ENCODE peak calls at places on chromosomes 3 and 15, in eight cellular contexts. C, D, N, R, M, H, P and U are unnamed samples.

GRCh38 chr3:144521131-144521530 is 549.5 kb downstream of the DIPK2A start:
- DNase-seq in C (no peak), D (no peak), N (no peak), R (no peak), M (no peak), H (no peak), P (no peak), U (no peak)

GRCh38 chr3:135567223-135567622 is 398.3 kb upstream of the PPP2R3A start:
- DNase-seq in C (no peak), D (no peak), N (no peak), R (no peak), M (no peak), H (no peak), P (no peak), U (no peak)

GRCh38 chr15:80031841-80032240 is 27.6 kb upstream of the ZFAND6 start:
- DNase-seq in C (no peak), D (no peak), N (no peak), R (no peak), M (no peak), H (no peak), P (no peak), U (peak; percentile 23)

GRCh38 chr3:154115332-154115731 is 5.9 kb upstream of the ARHGEF26 start:
- DNase-seq in C (no peak), D (no peak), N (no peak), R (no peak), M (no peak), H (no peak), P (no peak), U (no peak)

GRCh38 chr3:134681527-134681910 is 30.7 kb upstream of the KY start:
- DNase-seq in C (no peak), D (no peak), N (no peak), R (no peak), M (no peak), H (no peak), P (no peak), U (no peak)

GRCh38 chr3:133895208-133896001 is at the start of gene RAB6B:
- DNase-seq in C (no peak), D (no peak), N (peak; percentile 20), R (peak; percentile 29), M (no peak), H (no peak), P (peak; percentile 78), U (peak; percentile 51)

GRCh38 chr3:140363801-140364200 is 314.1 kb upstream of the TRIM42 start:
- DNase-seq in C (no peak), D (no peak), N (no peak), R (peak; percentile 50), M (no peak), H (no peak), P (no peak), U (no peak)

GRCh38 chr15:40308844-40309189 is 1.1 kb upstream of the PLCB2 start:
- DNase-seq in C (no peak), D (no peak), N (no peak), R (no peak), M (no peak), H (no peak), P (peak; percentile 91), U (no peak)

GRCh38 chr3:9808345-9809037 is 1.6 kb upstream of the TTLL3 start:
- DNase-seq in C (no peak), D (peak; percentile 45), N (peak; percentile 43), R (no peak), M (no peak), H (peak; percentile 70), P (peak; percentile 56), U (peak; percentile 70)

GRCh38 chr15:53787349-53787748 is 27.9 kb upstream of the WDR72 start:
- DNase-seq in C (no peak), D (no peak), N (no peak), R (no peak), M (no peak), H (no peak), P (no peak), U (no peak)

GRCh38 chr3:55692958-55693558 is 206.0 kb upstream of the WNT5A start:
- DNase-seq in C (no peak), D (no peak), N (peak; percentile 81), R (no peak), M (no peak), H (no peak), P (no peak), U (no peak)

GRCh38 chr15:68843425-68844311 is 23.0 kb upstream of the ANP32A start:
- DNase-seq in C (no peak), D (no peak), N (no peak), R (no peak), M (no peak), H (no peak), P (peak; percentile 16), U (no peak)

GRCh38 chr3:193814166-193814565 is 221.2 kb downstream of the OPA1 start:
- DNase-seq in C (no peak), D (no peak), N (no peak), R (no peak), M (no peak), H (no peak), P (no peak), U (no peak)

GRCh38 chr3:55167586-55168317 is 239.9 kb upstream of the LRTM1 start:
- DNase-seq in C (no peak), D (no peak), N (peak; percentile 96), R (no peak), M (no peak), H (no peak), P (no peak), U (no peak)

GRCh38 chr3:45773044-45773443 is 23.3 kb downstream of the SLC6A20 start:
- DNase-seq in C (no peak), D (no peak), N (no peak), R (no peak), M (no peak), H (no peak), P (no peak), U (no peak)

GRCh38 chr3:103794656-103795055 is 1359.8 kb downstream of the ZPLD1 start:
- DNase-seq in C (no peak), D (no peak), N (no peak), R (no peak), M (no peak), H (no peak), P (peak; percentile 11), U (no peak)

GRCh38 chr3:177615015-177615414 is 417.7 kb upstream of the TBL1XR1 start:
- DNase-seq in C (no peak), D (no peak), N (peak; percentile 97), R (peak; percentile 76), M (peak; percentile 73), H (peak; percentile 81), P (peak; percentile 81), U (peak; percentile 5)

GRCh38 chr3:4207672-4208071 is 95.5 kb upstream of the SETMAR start:
- DNase-seq in C (no peak), D (no peak), N (no peak), R (no peak), M (no peak), H (no peak), P (peak; percentile 38), U (no peak)

GRCh38 chr3:127709320-127710060 is 36.7 kb downstream of the ABTB1 start:
- DNase-seq in C (no peak), D (no peak), N (peak; percentile 66), R (no peak), M (no peak), H (no peak), P (no peak), U (no peak)

GRCh38 chr3:75338342-75338741 is 325.8 kb upstream of the FRG2C start:
- DNase-seq in C (no peak), D (no peak), N (no peak), R (no peak), M (no peak), H (no peak), P (no peak), U (no peak)

DNA sequence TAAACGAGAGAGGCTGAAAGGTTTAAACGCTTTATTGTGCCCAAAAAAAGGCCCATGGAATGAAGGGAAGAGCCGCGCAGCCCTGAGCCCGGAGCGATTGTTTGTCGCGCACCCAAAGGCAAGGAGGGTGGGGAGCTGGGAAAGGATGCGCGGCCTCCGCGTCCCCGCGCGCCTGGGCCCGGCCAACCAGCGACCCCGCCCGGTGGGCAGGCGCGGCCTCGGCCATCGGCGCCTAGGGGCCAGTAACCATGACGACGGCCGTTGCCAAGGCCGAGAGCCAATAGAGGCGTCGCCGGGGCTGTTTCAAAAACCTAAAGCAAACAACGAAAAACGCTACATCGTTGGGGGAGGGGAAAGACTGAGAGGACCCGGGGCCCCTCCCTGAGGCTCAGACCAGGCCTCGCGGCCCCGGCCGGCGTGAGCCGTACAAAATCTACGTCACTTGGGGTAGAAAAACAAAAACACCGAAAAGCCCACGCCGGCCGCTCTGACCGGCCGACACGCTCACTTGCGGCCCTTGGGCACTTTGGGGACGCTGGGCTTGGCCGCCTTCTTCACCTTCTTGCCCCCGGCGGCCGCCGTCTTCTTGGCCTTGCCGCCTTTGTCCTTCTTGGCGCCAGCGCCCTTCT is 36.2 kb downstream of the HMCES start:
- DNase-seq in C (peak; percentile 57), D (peak; percentile 51), N (peak; percentile 83), R (peak; percentile 94), M (peak; percentile 86), H (peak; percentile 80), P (peak; percentile 89), U (peak; percentile 87)
- TF ChIP-seq POLR2A in C (peak; percentile 81), D (peak; percentile 50), N (no peak), R (peak; percentile 40), M (peak; percentile 54), H (no peak), P (no peak), U (no peak)

DNA sequence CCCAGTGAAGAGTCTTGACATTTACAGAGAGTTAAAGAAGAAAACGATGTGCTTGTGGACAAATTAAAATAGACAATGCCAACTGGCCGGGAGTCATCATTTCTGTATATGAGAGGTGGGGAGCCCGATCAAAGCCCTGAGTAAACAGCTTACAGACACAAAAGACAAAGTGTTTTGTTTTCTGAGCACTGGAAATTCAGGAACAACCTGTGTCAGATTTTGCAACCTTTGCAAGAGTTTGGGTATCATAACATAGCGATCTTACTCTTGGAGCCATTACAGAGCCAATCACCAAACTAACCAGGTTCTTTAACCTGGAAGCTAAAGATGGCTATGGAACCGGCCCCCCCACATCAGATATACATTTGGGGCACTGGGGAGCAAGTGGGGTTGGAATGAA is 101.9 kb upstream of the LRIG1 start:
- DNase-seq in C (no peak), D (no peak), N (no peak), R (no peak), M (no peak), H (no peak), P (no peak), U (no peak)
- TF ChIP-seq POLR2A in C (no peak), D (no peak), N (no peak), R (no peak), M (no peak), H (no peak), P (no peak), U (no peak)

DNA sequence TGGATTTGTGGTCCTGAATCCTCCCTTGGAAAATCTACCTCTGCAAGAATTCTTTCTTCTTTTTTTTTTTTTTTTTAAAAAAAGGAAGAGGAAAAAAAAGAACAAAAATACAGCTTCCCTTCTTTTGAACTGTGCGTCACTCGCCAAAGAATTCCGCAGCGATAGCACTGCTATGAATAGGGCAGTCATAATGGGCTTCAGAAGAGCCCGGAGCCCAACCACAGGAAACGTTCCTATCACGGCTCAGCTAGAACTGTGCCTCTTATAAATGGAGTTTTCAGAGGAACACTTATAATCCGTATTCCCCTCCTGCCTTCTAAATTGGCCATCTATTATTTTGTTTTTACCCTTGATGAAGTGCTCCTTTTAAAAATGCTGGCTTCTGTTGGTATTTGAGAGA is 227.7 kb downstream of the ADAMTS17 start:
- DNase-seq in C (no peak), D (no peak), N (peak; percentile 92), R (peak; percentile 83), M (peak; percentile 46), H (no peak), P (no peak), U (no peak)
- TF ChIP-seq POLR2A in C (no peak), D (no peak), N (peak; percentile 34), R (no peak), M (no peak), H (no peak), P (no peak), U (no peak)

GRCh38 chr3:168139947-168140346 is 44.2 kb upstream of the GOLIM4 start:
- DNase-seq in C (no peak), D (no peak), N (peak; percentile 6), R (no peak), M (no peak), H (no peak), P (no peak), U (no peak)
- TF ChIP-seq POLR2A in C (no peak), D (no peak), N (no peak), R (no peak), M (no peak), H (no peak), P (no peak), U (no peak)